ENCODE peak calls at places on chromosomes 16 and 17, in ten cellular contexts. A, D, R, U, F, P, E, J, K and O are unnamed samples.

GRCh38 chr17:2233441-2233947 is 70.1 kb downstream of the SMG6 start:
- ATAC-seq in A (no peak), D (peak; percentile 44), R (peak; percentile 57), U (no peak), F (no peak), P (no peak), E (no peak), J (no peak), K (no peak), O (peak; percentile 24)

GRCh38 chr16:75226550-75227360 is 8.0 kb downstream of the CTRB1 start:
- ATAC-seq in A (no peak), D (no peak), R (no peak), U (no peak), F (peak; percentile 26), P (peak; percentile 4), E (no peak), J (peak; percentile 6), K (no peak), O (no peak)

GRCh38 chr17:79415365-79415764 is 195.5 kb downstream of the RBFOX3 start:
- ATAC-seq in A (no peak), D (no peak), R (no peak), U (no peak), F (no peak), P (no peak), E (no peak), J (no peak), K (no peak), O (no peak)

GRCh38 chr16:24810951-24811843 is 34.6 kb upstream of the SLC5A11 start:
- ATAC-seq in A (no peak), D (no peak), R (peak; percentile 26), U (no peak), F (no peak), P (no peak), E (peak; percentile 12), J (peak; percentile 67), K (peak; percentile 90), O (no peak)

GRCh38 chr17:67324330-67324729 is 42.0 kb downstream of the PSMD12 start:
- ATAC-seq in A (no peak), D (no peak), R (no peak), U (no peak), F (no peak), P (no peak), E (no peak), J (no peak), K (peak; percentile 30), O (no peak)

GRCh38 chr16:57639172-57639571 is 10.7 kb downstream of the ADGRG1 start:
- ATAC-seq in A (peak; percentile 28), D (no peak), R (no peak), U (no peak), F (no peak), P (peak; percentile 74), E (peak; percentile 58), J (no peak), K (no peak), O (no peak)

GRCh38 chr16:50335198-50335958 is 33.4 kb downstream of the BRD7 start:
- ATAC-seq in A (no peak), D (peak; percentile 33), R (no peak), U (peak; percentile 72), F (no peak), P (no peak), E (no peak), J (no peak), K (no peak), O (peak; percentile 50)

GRCh38 chr17:78329263-78330059 is 30.4 kb downstream of the SOCS3 start:
- ATAC-seq in A (peak; percentile 69), D (peak; percentile 38), R (no peak), U (peak; percentile 13), F (peak; percentile 72), P (no peak), E (no peak), J (peak; percentile 37), K (peak; percentile 58), O (peak; percentile 4)

GRCh38 chr17:3788200-3788599 is 12.8 kb downstream of the ITGAE start:
- ATAC-seq in A (peak; percentile 39), D (no peak), R (no peak), U (no peak), F (no peak), P (no peak), E (no peak), J (no peak), K (no peak), O (no peak)

GRCh38 chr17:56756536-56756935 is 77.2 kb downstream of the C17orf67 start:
- ATAC-seq in A (no peak), D (peak; percentile 93), R (no peak), U (no peak), F (peak; percentile 41), P (no peak), E (no peak), J (no peak), K (peak; percentile 55), O (no peak)

GRCh38 chr17:67289174-67289876 is 44.3 kb upstream of the HELZ start:
- ATAC-seq in A (no peak), D (peak; percentile 86), R (peak; percentile 81), U (no peak), F (no peak), P (peak; percentile 61), E (peak; percentile 90), J (peak; percentile 22), K (no peak), O (peak; percentile 75)

GRCh38 chr16:53946745-53947386 is 242.9 kb downstream of the FTO start:
- ATAC-seq in A (no peak), D (no peak), R (no peak), U (no peak), F (no peak), P (no peak), E (no peak), J (no peak), K (no peak), O (no peak)

GRCh38 chr16:17947165-17947564 is 389.4 kb downstream of the NPIPA8 start:
- ATAC-seq in A (no peak), D (no peak), R (no peak), U (no peak), F (no peak), P (no peak), E (peak; percentile 90), J (peak; percentile 47), K (no peak), O (no peak)

GRCh38 chr16:56708821-56709685 is 20.9 kb upstream of the NUP93 start:
- ATAC-seq in A (no peak), D (no peak), R (no peak), U (no peak), F (no peak), P (no peak), E (no peak), J (peak; percentile 76), K (peak; percentile 13), O (no peak)

GRCh38 chr16:67928147-67928546 is 3.5 kb downstream of the CTRL start:
- ATAC-seq in A (peak; percentile 4), D (no peak), R (no peak), U (peak; percentile 9), F (no peak), P (no peak), E (no peak), J (peak; percentile 2), K (no peak), O (no peak)

DNA sequence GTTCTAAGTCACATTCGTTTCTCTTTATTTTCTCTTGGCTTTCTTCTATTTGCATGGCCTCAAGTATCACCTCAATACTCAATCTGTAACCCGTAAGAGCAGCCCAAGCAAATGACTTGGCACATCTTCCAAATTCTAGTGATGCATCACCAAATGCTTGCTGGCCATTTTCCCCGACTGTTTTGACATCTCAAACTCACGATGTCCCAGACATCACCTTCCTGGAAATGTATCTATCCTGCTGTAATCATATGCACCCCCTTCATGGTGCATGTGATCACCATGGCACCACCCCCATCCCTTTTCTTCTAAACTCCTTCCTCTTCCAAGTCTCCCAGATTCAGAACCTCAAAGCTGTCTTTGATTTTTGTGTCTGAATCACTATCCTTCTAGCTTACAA is 24.0 kb upstream of the ABCA5 start:
- ATAC-seq in A (no peak), D (no peak), R (no peak), U (no peak), F (no peak), P (no peak), E (no peak), J (no peak), K (no peak), O (no peak)
- TF ChIP-seq POLR2A in A (no peak), D (no peak), R (no peak), U (no peak), F (no peak), P (no peak), E (no peak), J (no peak), K (no peak), O (no peak)

DNA sequence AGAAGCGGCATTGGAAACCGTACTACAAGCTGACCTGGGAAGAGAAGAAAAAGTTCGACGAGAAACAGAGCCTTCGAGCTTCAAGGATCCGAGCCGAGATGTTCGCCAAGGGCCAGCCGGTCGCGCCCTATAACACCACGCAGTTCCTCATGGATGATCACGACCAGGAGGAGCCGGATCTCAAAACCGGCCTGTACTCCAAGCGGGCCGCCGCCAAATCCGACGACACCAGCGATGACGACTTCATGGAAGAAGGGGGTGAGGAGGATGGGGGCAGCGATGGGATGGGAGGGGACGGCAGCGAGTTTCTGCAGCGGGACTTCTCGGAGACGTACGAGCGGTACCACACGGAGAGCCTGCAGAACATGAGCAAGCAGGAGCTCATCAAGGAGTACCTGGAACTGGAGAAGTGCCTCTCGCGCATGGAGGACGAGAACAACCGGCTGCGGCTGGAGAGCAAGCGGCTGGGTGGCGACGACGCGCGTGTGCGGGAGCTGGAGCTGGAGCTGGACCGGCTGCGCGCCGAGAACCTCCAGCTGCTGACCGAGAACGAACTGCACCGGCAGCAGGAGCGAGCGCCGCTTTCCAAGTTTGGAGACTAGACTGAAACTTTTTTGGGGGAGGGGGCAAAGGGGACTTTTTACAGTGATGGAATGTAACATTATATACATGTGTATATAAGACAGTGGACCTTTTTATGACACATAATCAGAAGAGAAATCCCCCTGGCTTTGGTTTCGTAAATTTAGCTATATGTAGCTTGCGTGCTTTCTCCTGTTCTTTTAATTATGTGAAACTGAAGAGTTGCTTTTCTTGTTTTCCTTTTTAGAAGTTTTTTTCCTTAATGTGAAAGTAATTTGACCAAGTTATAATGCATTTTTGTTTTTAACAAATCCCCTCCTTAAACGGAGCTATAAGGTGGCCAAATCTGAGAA is 1.7 kb downstream of the HEXIM1 start:
- ATAC-seq in A (peak; percentile 2), D (peak; percentile 1), R (peak; percentile 12), U (peak; percentile 10), F (no peak), P (no peak), E (peak; percentile 12), J (peak; percentile 7), K (no peak), O (no peak)
- TF ChIP-seq POLR2A in A (peak; percentile 74), D (no peak), R (no peak), U (peak; percentile 30), F (no peak), P (no peak), E (no peak), J (no peak), K (peak; percentile 34), O (peak; percentile 1)

GRCh38 chr16:23134274-23134673 is 15.0 kb downstream of the USP31 start:
- ATAC-seq in A (no peak), D (no peak), R (no peak), U (peak; percentile 52), F (no peak), P (peak; percentile 38), E (peak; percentile 81), J (peak; percentile 69), K (no peak), O (no peak)
- TF ChIP-seq POLR2A in A (no peak), D (no peak), R (no peak), U (no peak), F (no peak), P (no peak), E (no peak), J (no peak), K (no peak), O (no peak)

DNA sequence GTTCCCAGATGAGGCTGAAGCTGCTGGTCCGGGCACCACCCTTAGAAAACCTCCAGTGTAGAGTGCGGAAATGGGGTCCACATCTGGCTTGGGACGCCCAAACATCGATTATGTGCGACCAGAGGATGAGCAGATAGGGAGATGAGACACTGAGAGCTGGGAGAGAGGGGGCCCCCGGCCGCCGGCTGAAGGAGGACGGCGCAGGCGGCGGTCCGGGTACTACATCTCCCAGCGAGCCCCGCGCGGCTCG is 182 bp upstream of the SPECC1 start:
- ATAC-seq in A (no peak), D (peak; percentile 48), R (peak; percentile 36), U (no peak), F (peak; percentile 41), P (no peak), E (no peak), J (no peak), K (no peak), O (no peak)
- TF ChIP-seq POLR2A in A (no peak), D (no peak), R (no peak), U (no peak), F (peak; percentile 35), P (no peak), E (no peak), J (no peak), K (no peak), O (no peak)